ENCODE peak calls at places on chromosomes 3 and 15, in four cellular contexts. One of them, this sample, is unnamed.

GRCh38 chr3:195012100-195012499 is 258.9 kb downstream of the XXYLT1 start:
- DNase-seq in astrocyte of the spinal cord: no peak
- DNase-seq in uterus: no peak
- DNase-seq in SK-N-SH: no peak
- DNase-seq in this sample: no peak

GRCh38 chr3:179464296-179465092 is 13.2 kb upstream of the GNB4 start:
- DNase-seq in uterus: no peak
- DNase-seq in SK-N-SH: no peak
- DNase-seq in astrocyte of the spinal cord: no peak
- DNase-seq in this sample: no peak

GRCh38 chr3:150495563-150496168 is 50.6 kb downstream of the SERP1 start:
- DNase-seq in astrocyte of the spinal cord: peak
- DNase-seq in SK-N-SH: peak
- DNase-seq in uterus: no peak
- DNase-seq in this sample: peak

GRCh38 chr15:49155834-49156627 is 632 bp upstream of the COPS2 start:
- DNase-seq in SK-N-SH: peak
- DNase-seq in astrocyte of the spinal cord: peak
- DNase-seq in uterus: no peak
- DNase-seq in this sample: peak

GRCh38 chr3:168858327-168858726 is 762.6 kb upstream of the GOLIM4 start:
- DNase-seq in uterus: no peak
- DNase-seq in astrocyte of the spinal cord: no peak
- DNase-seq in SK-N-SH: no peak
- DNase-seq in this sample: no peak

GRCh38 chr3:58963928-58964497 is 85.8 kb downstream of the CFAP20DC start:
- DNase-seq in astrocyte of the spinal cord: no peak
- DNase-seq in uterus: no peak
- DNase-seq in SK-N-SH: no peak
- DNase-seq in this sample: no peak

GRCh38 chr3:124837730-124838186 is 49.4 kb downstream of the ITGB5 start:
- DNase-seq in SK-N-SH: peak
- DNase-seq in astrocyte of the spinal cord: peak
- DNase-seq in uterus: peak
- DNase-seq in this sample: peak

GRCh38 chr15:31328999-31329639 is 2.5 kb downstream of the KLF13 start:
- DNase-seq in astrocyte of the spinal cord: no peak
- DNase-seq in SK-N-SH: peak
- DNase-seq in uterus: no peak
- DNase-seq in this sample: no peak

GRCh38 chr3:127820871-127821853 is 1.2 kb downstream of the MGLL start:
- DNase-seq in SK-N-SH: no peak
- DNase-seq in astrocyte of the spinal cord: peak
- DNase-seq in uterus: no peak
- DNase-seq in this sample: peak

GRCh38 chr15:77494073-77494472 is 73.4 kb downstream of the HMG20A start:
- DNase-seq in uterus: no peak
- DNase-seq in SK-N-SH: no peak
- DNase-seq in astrocyte of the spinal cord: no peak
- DNase-seq in this sample: no peak

GRCh38 chr3:39146611-39147373 is 6.6 kb downstream of the CSRNP1 start:
- DNase-seq in astrocyte of the spinal cord: peak
- DNase-seq in uterus: peak
- DNase-seq in SK-N-SH: peak
- DNase-seq in this sample: peak

GRCh38 chr3:133383175-133383574 is 16.7 kb upstream of the BFSP2 start:
- DNase-seq in uterus: no peak
- DNase-seq in astrocyte of the spinal cord: no peak
- DNase-seq in SK-N-SH: no peak
- DNase-seq in this sample: no peak

GRCh38 chr3:72629191-72629611 is 219.0 kb downstream of the SHQ1 start:
- DNase-seq in astrocyte of the spinal cord: no peak
- DNase-seq in SK-N-SH: no peak
- DNase-seq in uterus: no peak
- DNase-seq in this sample: peak

GRCh38 chr3:124535306-124535705 is 194.9 kb upstream of the UMPS start:
- DNase-seq in uterus: no peak
- DNase-seq in astrocyte of the spinal cord: no peak
- DNase-seq in SK-N-SH: no peak
- DNase-seq in this sample: no peak

GRCh38 chr3:188139466-188139865 is 14.5 kb upstream of the LPP start:
- DNase-seq in uterus: no peak
- DNase-seq in SK-N-SH: no peak
- DNase-seq in astrocyte of the spinal cord: no peak
- DNase-seq in this sample: no peak

GRCh38 chr3:151283907-151284461 is 5.6 kb upstream of the P2RY14 start:
- DNase-seq in uterus: peak
- DNase-seq in astrocyte of the spinal cord: peak
- DNase-seq in SK-N-SH: no peak
- DNase-seq in this sample: no peak

GRCh38 chr3:74643636-74644035 is 29.2 kb upstream of the CNTN3 start:
- DNase-seq in astrocyte of the spinal cord: no peak
- DNase-seq in uterus: peak
- DNase-seq in SK-N-SH: peak
- DNase-seq in this sample: no peak

This sample was measured in dermis blood vessel endothelial cell.